ENCODE peak calls at places on chromosomes 11 and 22, in four cellular contexts. S is MM.1S, N is cardiac fibroblast, T is lower leg skin. L is an unnamed sample.

GRCh38 chr22:31155425-31155824 is 4.6 kb upstream of the RNF185 start:
- DNase-seq in S (no peak), N (peak; percentile 40), T (no peak), L (no peak)

GRCh38 chr11:9529333-9529648 is 44.2 kb upstream of the WEE1 start:
- DNase-seq in S (no peak), N (peak; percentile 25), T (no peak), L (no peak)

GRCh38 chr11:91796999-91797398 is 427.6 kb upstream of the FAT3 start:
- DNase-seq in S (no peak), N (no peak), T (no peak), L (no peak)

GRCh38 chr22:41596776-41597634 is 7.4 kb upstream of the PMM1 start:
- DNase-seq in S (peak; percentile 29), N (peak; percentile 60), T (peak; percentile 28), L (peak; percentile 49)

GRCh38 chr11:32071811-32072210 is 19.1 kb upstream of the RCN1 start:
- DNase-seq in S (no peak), N (peak; percentile 71), T (no peak), L (no peak)

GRCh38 chr11:86015699-86016098 is 53.2 kb downstream of the PICALM start:
- DNase-seq in S (no peak), N (no peak), T (no peak), L (no peak)

GRCh38 chr11:2830030-2830812 is 55.4 kb downstream of the CDKN1C start:
- DNase-seq in S (no peak), N (no peak), T (no peak), L (no peak)

GRCh38 chr11:30258679-30259078 is 27.9 kb downstream of the FSHB start:
- DNase-seq in S (no peak), N (no peak), T (no peak), L (no peak)

GRCh38 chr22:38923463-38924196 is 33.8 kb upstream of the APOBEC3A start:
- DNase-seq in S (no peak), N (peak; percentile 47), T (peak; percentile 57), L (no peak)

GRCh38 chr22:42959472-42960145 is 55.3 kb downstream of the PACSIN2 start:
- DNase-seq in S (no peak), N (peak; percentile 90), T (no peak), L (no peak)

GRCh38 chr11:84901986-84902385 is 725.2 kb downstream of the DLG2 start:
- DNase-seq in S (no peak), N (peak; percentile 59), T (no peak), L (no peak)

GRCh38 chr22:44365196-44365802 is 52.5 kb upstream of the SHISAL1 start:
- DNase-seq in S (no peak), N (no peak), T (no peak), L (no peak)

GRCh38 chr11:70618471-70619101 is 220.3 kb downstream of the CTTN start:
- DNase-seq in S (no peak), N (no peak), T (no peak), L (no peak)

GRCh38 chr22:38180841-38181452 is 683 bp downstream of the PLA2G6 start:
- DNase-seq in S (peak; percentile 76), N (peak; percentile 18), T (no peak), L (no peak)

GRCh38 chr22:49614966-49615965 is 212.4 kb downstream of the BRD1 start:
- DNase-seq in S (no peak), N (no peak), T (no peak), L (no peak)

GRCh38 chr22:46104170-46104880 is 46.0 kb upstream of the PPARA start:
- DNase-seq in S (no peak), N (no peak), T (no peak), L (no peak)

GRCh38 chr11:64745523-64746328 is 1.8 kb upstream of the RASGRP2 start:
- DNase-seq in S (no peak), N (peak; percentile 40), T (peak; percentile 69), L (peak; percentile 47)

GRCh38 chr11:93031386-93031785 is 61.9 kb downstream of the MTNR1B start:
- DNase-seq in S (no peak), N (peak; percentile 56), T (no peak), L (no peak)

GRCh38 chr22:37502342-37503182 is 16.4 kb upstream of the MFNG start:
- DNase-seq in S (no peak), N (no peak), T (no peak), L (no peak)

DNA sequence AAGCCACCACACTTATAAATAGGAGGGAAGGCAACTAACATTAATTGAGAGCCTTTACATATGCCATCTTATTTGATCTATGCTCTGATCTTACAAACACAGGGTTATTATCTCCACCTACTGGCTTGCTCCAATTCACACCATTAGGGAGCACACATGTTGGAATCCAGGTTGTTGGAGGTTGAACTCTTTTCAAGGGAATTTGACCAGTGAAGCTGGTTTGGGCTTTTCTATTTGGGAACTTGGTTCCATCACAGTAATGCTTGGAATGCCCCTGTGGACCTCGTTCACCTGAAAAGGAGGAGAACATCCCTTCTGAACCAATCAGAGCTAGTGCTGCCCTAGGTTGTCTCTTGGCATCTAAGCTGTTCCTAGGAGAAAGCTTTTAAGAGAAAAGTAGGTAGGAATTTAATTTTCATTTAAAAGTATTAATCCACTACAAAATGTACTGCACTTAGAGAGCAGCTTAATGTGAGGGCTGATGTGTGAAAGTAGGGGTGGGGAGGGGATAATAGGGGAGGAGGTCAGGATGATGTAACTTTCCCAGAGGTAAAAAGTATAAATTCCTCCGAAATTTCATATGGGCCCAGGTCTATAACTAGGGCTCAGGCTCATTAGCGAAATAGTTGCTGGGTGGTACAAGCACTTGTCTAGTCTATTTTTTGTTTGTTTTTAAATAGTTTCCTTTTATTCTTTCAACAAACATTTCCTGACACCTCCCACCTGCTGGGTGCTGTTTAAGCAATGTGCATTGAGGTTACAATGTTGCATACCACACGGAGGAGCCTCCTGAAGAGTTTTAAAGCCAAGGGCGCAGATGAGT is 7.6 kb upstream of the MICAL2 start:
- DNase-seq in S (no peak), N (no peak), T (no peak), L (no peak)
- TF ChIP-seq CTCF in S (no peak), N (peak; percentile 9), T (no peak), L (no peak)

GRCh38 chr11:46900091-46900746 is 18.1 kb downstream of the LRP4 start:
- DNase-seq in S (no peak), N (no peak), T (no peak), L (no peak)
- TF ChIP-seq CTCF in S (no peak), N (no peak), T (no peak), L (no peak)

GRCh38 chr11:832529-833113 is at the start of gene CD151:
- DNase-seq in S (peak; percentile 59), N (peak; percentile 46), T (no peak), L (no peak)
- TF ChIP-seq CTCF in S (no peak), N (no peak), T (no peak), L (no peak)

GRCh38 chr11:100637706-100638105 is 49.4 kb upstream of the ARHGAP42 start:
- DNase-seq in S (no peak), N (no peak), T (no peak), L (no peak)
- TF ChIP-seq CTCF in S (no peak), N (no peak), T (no peak), L (no peak)

GRCh38 chr11:68551223-68551622 is 90.7 kb downstream of the PPP6R3 start:
- DNase-seq in S (no peak), N (no peak), T (no peak), L (no peak)
- TF ChIP-seq CTCF in S (no peak), N (no peak), T (no peak), L (no peak)

GRCh38 chr11:35387341-35387982 is 31.9 kb downstream of the SLC1A2 start:
- DNase-seq in S (no peak), N (peak; percentile 22), T (no peak), L (no peak)
- TF ChIP-seq CTCF in S (no peak), N (no peak), T (no peak), L (no peak)

GRCh38 chr22:32204211-32204855 is 540 bp downstream of the RFPL2 start:
- DNase-seq in S (no peak), N (no peak), T (no peak), L (no peak)

GRCh38 chr22:32203181-32204105 is 1.4 kb downstream of the RFPL2 start:
- DNase-seq in S (no peak), N (no peak), T (no peak), L (no peak)

GRCh38 chr22:32202539-32203180 is 2.2 kb downstream of the RFPL2 start:
- DNase-seq in S (peak; percentile 57), N (peak; percentile 46), T (no peak), L (peak; percentile 29)

GRCh38 chr22:32200752-32201151 is 4.1 kb downstream of the RFPL2 start:
- DNase-seq in S (peak; percentile 16), N (no peak), T (no peak), L (no peak)

GRCh38 chr22:32202161-32202538 is 2.7 kb downstream of the RFPL2 start:
- DNase-seq in S (no peak), N (no peak), T (no peak), L (no peak)
- TF ChIP-seq CTCF in S (no peak), N (no peak), T (no peak), L (no peak)

DNA sequence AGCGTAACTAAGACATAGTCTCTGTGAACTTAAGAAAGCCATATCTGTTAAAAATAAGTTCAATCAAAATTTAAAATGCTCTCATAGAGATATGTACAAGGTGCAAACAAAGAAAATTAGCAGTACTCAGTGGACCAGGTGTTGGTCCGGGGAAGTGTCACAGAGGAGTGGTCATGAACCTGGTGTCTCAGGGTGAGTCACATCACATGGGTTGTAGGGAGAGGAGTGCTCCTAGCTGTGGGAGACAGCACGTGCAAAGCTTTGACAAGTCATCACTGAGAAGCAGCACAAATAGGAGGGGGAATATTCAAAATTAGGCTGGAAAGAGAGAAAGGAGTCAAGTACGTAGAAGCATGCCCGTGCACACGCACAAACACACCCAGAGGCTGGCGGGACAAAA is 438.1 kb downstream of the NTM start:
- DNase-seq in S (no peak), N (no peak), T (no peak), L (no peak)
- TF ChIP-seq CTCF in S (no peak), N (no peak), T (no peak), L (no peak)

GRCh38 chr11:115985896-115986295 is 481.7 kb upstream of the CADM1 start:
- DNase-seq in S (no peak), N (peak; percentile 21), T (no peak), L (no peak)

GRCh38 chr11:115984228-115984627 is 480.0 kb upstream of the CADM1 start:
- DNase-seq in S (no peak), N (no peak), T (no peak), L (no peak)

GRCh38 chr11:115993613-115994012 is 489.4 kb upstream of the CADM1 start:
- DNase-seq in S (no peak), N (no peak), T (no peak), L (no peak)

GRCh38 chr11:115990004-115990447 is 485.8 kb upstream of the CADM1 start:
- DNase-seq in S (no peak), N (no peak), T (no peak), L (peak; percentile 44)
- TF ChIP-seq CTCF in S (peak; percentile 58), N (peak; percentile 37), T (no peak), L (peak; percentile 74)